ENCODE peak calls at places on chromosomes 11 and 22, in eight cellular contexts. G is transverse colon, A is breast epithelium, L is esophagus muscularis mucosa, T is SK-N-SH, U is GM23338, S is stomach, D is prostate gland. C is an unnamed sample. For H3K36me3, the result is how much of the 10 kb centered on the place peaks cover.

GRCh38 chr11:75776546-75776945 is 8.0 kb downstream of the DGAT2 start:
- DNase-seq in G (no peak), A (no peak), L (no peak), T (no peak), U (no peak), S (no peak), D (no peak), C (peak)

GRCh38 chr11:64569300-64569970 is 21.6 kb upstream of the SLC22A12 start:
- DNase-seq in G (no peak), A (no peak), L (no peak), T (peak), U (no peak), S (no peak), D (no peak), C (peak)

GRCh38 chr22:19765477-19766234 is 5.1 kb downstream of the TBX1 start:
- DNase-seq in G (no peak), A (no peak), L (no peak), T (no peak), U (peak), S (no peak), D (no peak), C (no peak)

GRCh38 chr11:20782771-20783170 is 113.4 kb downstream of the NELL1 start:
- DNase-seq in G (no peak), A (no peak), L (no peak), T (no peak), U (no peak), S (no peak), D (no peak), C (no peak)

GRCh38 chr11:116263020-116263419 is 509.8 kb downstream of the BUD13 start:
- DNase-seq in G (no peak), A (no peak), L (no peak), T (no peak), U (no peak), S (no peak), D (no peak), C (no peak)

GRCh38 chr22:30245985-30246901 is at the start of gene LIF:
- DNase-seq in G (peak), A (no peak), L (no peak), T (peak), U (peak), S (no peak), D (no peak), C (peak)

GRCh38 chr22:47793304-47794101 is 1031.1 kb downstream of the TBC1D22A start:
- DNase-seq in G (no peak), A (no peak), L (peak), T (no peak), U (no peak), S (no peak), D (no peak), C (peak)

GRCh38 chr22:43443072-43443471 is 31.3 kb downstream of the MPPED1 start:
- DNase-seq in G (no peak), A (no peak), L (no peak), T (no peak), U (no peak), S (no peak), D (no peak), C (peak)

GRCh38 chr22:48218889-48219420 is 1456.5 kb downstream of the TBC1D22A start:
- DNase-seq in G (no peak), A (no peak), L (peak), T (no peak), U (peak), S (no peak), D (no peak), C (no peak)

GRCh38 chr11:13885083-13885482 is 77.4 kb upstream of the SPON1 start:
- DNase-seq in G (no peak), A (peak), L (no peak), T (no peak), U (no peak), S (no peak), D (no peak), C (no peak)

GRCh38 chr22:37276771-37277170 is 5.5 kb upstream of the CYTH4 start:
- DNase-seq in G (no peak), A (no peak), L (no peak), T (no peak), U (no peak), S (no peak), D (no peak), C (peak)

GRCh38 chr11:114162719-114163123 is 103.2 kb downstream of the ZBTB16 start:
- DNase-seq in G (peak), A (peak), L (peak), T (peak), U (no peak), S (peak), D (peak), C (no peak)

GRCh38 chr22:34429314-34429713 is 509.0 kb upstream of the LARGE1 start:
- DNase-seq in G (no peak), A (no peak), L (no peak), T (no peak), U (no peak), S (no peak), D (no peak), C (no peak)

GRCh38 chr11:110715541-110715940 is 3.3 kb upstream of the ARHGAP20 start:
- DNase-seq in G (no peak), A (no peak), L (no peak), T (no peak), U (no peak), S (no peak), D (no peak), C (no peak)

GRCh38 chr22:37401401-37401859 is 25.8 kb downstream of the ELFN2 start:
- DNase-seq in G (no peak), A (no peak), L (no peak), T (no peak), U (no peak), S (no peak), D (peak), C (no peak)

GRCh38 chr11:134537941-134538340 is 125.9 kb upstream of the B3GAT1 start:
- DNase-seq in G (no peak), A (no peak), L (no peak), T (no peak), U (no peak), S (no peak), D (no peak), C (no peak)

GRCh38 chr11:124793466-124794278 is 6.5 kb downstream of the MSANTD2 start:
- DNase-seq in G (peak), A (no peak), L (no peak), T (peak), U (peak), S (no peak), D (no peak), C (no peak)

GRCh38 chr22:48394787-48395620 is 1432.7 kb downstream of the BRD1 start:
- DNase-seq in G (no peak), A (no peak), L (peak), T (no peak), U (no peak), S (no peak), D (no peak), C (no peak)

GRCh38 chr11:65150513-65151271 is 16.4 kb upstream of the SYVN1 start:
- DNase-seq in G (peak), A (peak), L (peak), T (peak), U (no peak), S (peak), D (peak), C (peak)

GRCh38 chr11:100776212-100776896 is 89.3 kb downstream of the ARHGAP42 start:
- DNase-seq in G (no peak), A (no peak), L (no peak), T (no peak), U (no peak), S (no peak), D (no peak), C (no peak)

GRCh38 chr11:33733978-33734377 is 2.2 kb downstream of the CD59 start:
- DNase-seq in G (no peak), A (no peak), L (no peak), T (no peak), U (no peak), S (no peak), D (no peak), C (no peak)
- H3K27ac ChIP-seq in G (peak), A (peak), L (peak), T (no peak), U (no peak), S (peak), D (no peak), C (no peak)

GRCh38 chr11:46421257-46421880 is 29.8 kb upstream of the CHRM4 start:
- DNase-seq in G (no peak), A (no peak), L (no peak), T (no peak), U (no peak), S (no peak), D (no peak), C (no peak)

GRCh38 chr11:46416656-46417055 is 25.1 kb upstream of the CHRM4 start:
- DNase-seq in G (no peak), A (no peak), L (no peak), T (no peak), U (no peak), S (no peak), D (no peak), C (no peak)

GRCh38 chr11:46417711-46418110 is 26.1 kb upstream of the CHRM4 start:
- DNase-seq in G (no peak), A (no peak), L (no peak), T (no peak), U (peak), S (no peak), D (no peak), C (no peak)

GRCh38 chr11:46420513-46420912 is 28.9 kb upstream of the CHRM4 start:
- DNase-seq in G (no peak), A (no peak), L (no peak), T (no peak), U (no peak), S (no peak), D (no peak), C (no peak)

DNA sequence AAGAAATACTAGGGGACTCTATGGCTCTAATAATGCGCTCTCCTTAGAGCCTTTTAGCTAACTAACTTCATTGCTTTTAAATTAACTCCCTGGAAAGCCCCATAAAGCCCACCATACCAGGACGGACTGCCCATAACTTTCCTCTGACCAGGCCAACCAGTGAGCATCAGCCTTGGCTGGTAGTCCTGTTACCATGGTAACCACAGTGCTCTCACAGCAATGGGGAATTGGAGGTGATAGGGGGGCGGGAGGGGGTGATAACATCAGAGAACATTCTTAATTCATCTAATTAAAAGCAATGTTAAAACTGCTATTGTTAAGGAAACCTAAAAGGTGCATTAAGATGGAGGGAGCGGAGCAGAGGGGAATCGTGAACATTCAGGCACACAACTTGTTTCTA is 27.2 kb upstream of the CHRM4 start:
- DNase-seq in G (no peak), A (no peak), L (no peak), T (no peak), U (peak), S (no peak), D (no peak), C (no peak)
- H3K36me3 ChIP-seq in G (half or more), A (under half), L (half or more), T (under half), U (under half), S (under half), D (under half), C (half or more)

GRCh38 chr11:86977441-86978050 is 22.4 kb upstream of the FZD4 start:
- DNase-seq in G (no peak), A (no peak), L (no peak), T (no peak), U (no peak), S (no peak), D (no peak), C (no peak)
- TF ChIP-seq POLR2AphosphoS5 in G (no peak), A (no peak), L (peak), T (no peak), U (no peak), S (no peak), D (no peak), C (no peak)

DNA sequence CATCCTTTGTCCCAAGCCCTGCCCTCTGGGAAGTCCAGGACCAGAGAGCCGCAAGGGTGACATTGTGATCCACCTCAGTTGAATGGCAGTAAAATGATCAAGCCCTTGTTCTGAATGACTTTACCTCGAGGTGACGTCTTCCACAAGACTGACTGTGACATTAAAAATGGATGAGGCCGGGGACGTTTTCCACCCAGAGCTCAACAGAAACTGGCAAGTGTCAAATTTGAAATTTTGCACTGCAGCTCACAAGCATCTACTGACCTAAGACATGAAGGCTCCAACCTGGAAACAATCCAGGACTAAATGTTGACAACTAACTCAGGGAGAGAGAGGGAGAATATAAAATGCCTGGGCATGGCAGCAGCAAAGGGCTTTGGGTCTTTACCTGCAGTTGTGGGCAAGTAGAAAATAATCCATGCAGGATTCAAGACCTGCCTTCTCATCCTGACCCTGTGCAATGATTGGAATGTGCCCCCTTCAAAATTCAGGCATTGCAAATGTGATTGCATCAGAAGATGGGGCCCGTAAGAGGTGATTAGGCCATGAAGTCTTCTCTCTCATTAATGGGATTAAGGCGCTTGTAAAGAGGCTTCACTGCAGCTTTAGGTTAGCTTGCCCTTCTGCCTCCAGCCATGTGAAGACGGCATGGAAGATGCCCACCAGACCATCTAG is 33.6 kb upstream of the CLMP start:
- DNase-seq in G (no peak), A (no peak), L (no peak), T (no peak), U (peak), S (no peak), D (no peak), C (no peak)
- H3K27ac ChIP-seq in G (no peak), A (no peak), L (no peak), T (no peak), U (no peak), S (no peak), D (no peak), C (no peak)

DNA sequence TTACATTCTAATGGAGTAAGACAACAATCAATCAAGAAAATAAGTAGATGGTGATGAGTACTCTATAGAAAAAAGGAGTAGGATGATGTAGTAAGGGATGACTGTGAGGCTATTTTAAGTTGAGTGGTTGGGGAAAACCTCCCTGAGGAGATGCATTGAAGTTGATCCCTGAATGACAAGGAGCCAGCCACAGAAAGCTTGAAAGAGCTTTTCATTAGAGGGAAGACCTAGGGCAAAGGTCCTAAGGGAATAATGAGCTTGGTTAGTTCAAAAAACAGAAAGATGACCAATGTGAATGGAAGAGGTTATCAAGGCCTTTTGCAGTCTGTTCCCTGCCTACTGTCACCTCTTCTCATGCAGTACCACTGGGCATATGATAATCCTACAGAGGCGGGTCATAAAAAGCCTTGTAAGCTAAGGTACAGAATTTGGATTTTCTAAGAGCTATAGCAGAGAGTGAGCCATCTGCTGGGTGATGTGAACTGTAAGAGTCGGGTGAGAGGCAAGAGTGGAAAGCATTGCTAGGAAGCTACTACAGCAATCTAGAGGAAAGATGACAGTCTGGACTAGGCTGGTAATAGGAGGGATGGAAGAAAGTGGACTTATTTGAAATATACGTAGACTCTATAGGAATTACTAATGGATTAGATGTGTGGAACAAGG is 3.1 kb downstream of the PPP2R1B start:
- DNase-seq in G (no peak), A (no peak), L (no peak), T (no peak), U (no peak), S (no peak), D (no peak), C (no peak)
- H3K36me3 ChIP-seq in G (under half), A (under half), L (half or more), T (under half), U (half or more), S (under half), D (under half), C (half or more)

GRCh38 chr11:12244156-12244555 is 133.2 kb upstream of the PARVA start:
- DNase-seq in G (no peak), A (no peak), L (no peak), T (no peak), U (no peak), S (no peak), D (no peak), C (no peak)
- TF ChIP-seq POLR2AphosphoS5 in G (no peak), A (no peak), L (no peak), T (no peak), U (no peak), S (no peak), D (no peak), C (no peak)

DNA sequence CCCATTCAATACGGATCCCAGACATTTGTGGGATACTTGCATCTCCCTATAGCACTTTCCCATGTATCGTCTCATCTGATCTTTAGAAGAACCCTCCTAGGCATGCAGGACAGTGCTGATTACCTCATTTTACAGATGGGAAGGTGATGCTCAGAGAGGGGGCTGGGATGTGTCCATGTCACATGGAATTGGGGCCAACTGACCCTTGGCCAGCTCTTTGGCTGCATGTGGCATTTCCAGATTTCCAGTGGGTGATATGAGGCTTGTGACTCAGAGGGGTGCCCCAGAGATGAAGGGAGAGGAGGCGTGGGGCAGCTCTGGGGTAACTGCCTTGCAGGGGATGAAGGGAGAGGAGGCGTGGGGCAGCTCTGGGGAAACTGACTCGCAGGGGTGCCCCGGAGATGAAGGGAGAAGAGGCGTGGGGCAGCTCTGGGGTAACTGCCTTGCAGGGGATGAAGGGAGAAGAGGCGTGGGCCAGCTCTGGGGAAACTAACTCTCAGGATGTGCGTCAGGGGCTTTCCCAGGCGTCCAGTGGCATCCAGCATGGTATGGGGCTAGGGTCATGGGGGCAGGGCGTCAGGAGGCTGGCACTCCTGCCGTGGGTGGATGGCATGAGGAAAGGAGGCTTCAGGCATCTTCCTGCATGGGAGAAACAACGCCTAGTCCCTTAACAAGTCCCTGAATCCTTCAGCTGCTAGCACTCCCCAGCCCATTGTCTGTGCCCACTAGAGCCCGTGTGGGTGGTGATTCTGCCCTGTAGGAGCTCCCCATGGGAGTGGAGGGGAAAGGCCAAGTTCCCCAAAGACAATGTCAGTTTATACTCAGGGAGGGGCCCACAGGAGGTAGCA is 11.9 kb upstream of the CERK start:
- DNase-seq in G (no peak), A (no peak), L (no peak), T (no peak), U (no peak), S (no peak), D (no peak), C (no peak)
- H3K27ac ChIP-seq in G (peak), A (no peak), L (no peak), T (no peak), U (no peak), S (peak), D (no peak), C (peak)

DNA sequence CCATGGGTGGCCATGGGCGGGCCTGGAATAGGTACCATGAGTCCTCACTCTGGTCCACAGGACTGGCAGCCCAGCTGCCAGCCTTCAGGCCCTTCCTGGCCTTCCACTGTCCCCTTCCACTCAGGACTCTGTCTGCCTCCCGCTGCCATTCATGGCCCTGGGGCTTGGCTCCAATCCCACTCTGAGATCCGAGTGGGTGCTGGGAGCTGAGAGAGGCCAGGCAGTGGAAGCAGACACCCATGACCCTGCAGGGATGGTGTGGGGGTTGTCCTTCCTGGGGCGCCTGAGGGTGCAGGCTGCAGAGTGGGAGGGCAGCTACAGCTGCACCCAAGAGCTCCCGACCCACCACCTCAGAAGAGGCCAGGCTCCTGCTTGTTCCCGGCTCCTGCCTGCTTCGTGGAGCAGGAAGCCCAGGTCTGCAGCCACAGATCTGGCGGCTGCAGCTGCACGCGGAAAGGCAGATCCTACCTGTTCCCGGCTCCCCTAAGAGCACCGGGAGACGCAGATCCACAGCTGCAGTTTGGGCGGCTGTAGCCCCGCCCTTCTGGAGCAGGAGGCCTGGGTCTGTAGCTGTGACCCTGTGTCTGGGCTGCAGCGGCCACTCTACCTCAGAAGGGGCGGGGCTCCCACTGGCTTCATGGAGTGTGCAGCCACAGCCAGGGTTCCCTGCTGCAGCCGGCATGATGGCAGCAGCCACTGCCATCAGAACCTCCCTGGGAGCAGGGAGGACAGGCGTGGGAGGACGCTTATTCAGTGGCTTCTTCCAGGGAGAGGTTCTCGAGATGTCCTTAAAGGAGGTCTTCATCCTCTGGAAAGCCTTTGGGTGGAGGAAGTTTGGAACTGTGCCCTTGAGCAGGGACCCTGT is 27.5 kb downstream of the IGHMBP2 start:
- DNase-seq in G (no peak), A (no peak), L (no peak), T (no peak), U (no peak), S (no peak), D (no peak), C (peak)
- H3K36me3 ChIP-seq in G (under half), A (under half), L (half or more), T (under half), U (under half), S (under half), D (under half), C (half or more)